ENCODE peak calls at places on chromosomes 6 and 20, in eight cellular contexts. U is stimulated activated naive B cell treated with anti-CD40 and anti-IgM and Interleukin-4, amounts not matched to agents 10 μg/mL and 1 μg/mL and 100 μg/mL, for 72 hours; T is DND-41; D is NCI-H187 treated with DMSO at 0.1 percent for 48 hours; C is brain microvascular endothelial cell; B is stimulated activated CD4-positive, alpha-beta T cell treated with anti-CD3 and anti-CD28 coated beads, TNF-alpha, amount 100 ng/mL, for 1 hour; Q is AG20443; K is AG08396. P is an unnamed sample.

GRCh38 chr6:21665101-21665435 is 71.5 kb downstream of the SOX4 start:
- DNase-seq in Q (peak), U (no peak), B (no peak), D (no peak), C (no peak), T (no peak), K (peak), P (no peak)

GRCh38 chr20:5172167-5172586 is 45.4 kb downstream of the CDS2 start:
- DNase-seq in B (no peak), T (no peak), D (no peak), C (no peak), K (no peak), U (no peak), Q (no peak), P (no peak)

GRCh38 chr6:154848580-154848979 is 115.4 kb downstream of the SCAF8 start:
- DNase-seq in K (no peak), U (no peak), T (no peak), Q (no peak), C (no peak), D (no peak), B (no peak), P (peak)

GRCh38 chr6:23526519-23526918 is 599.5 kb upstream of the NRSN1 start:
- DNase-seq in Q (no peak), T (no peak), U (no peak), D (no peak), B (no peak), C (peak), K (no peak), P (peak)

GRCh38 chr6:408599-409102 is 17.1 kb downstream of the IRF4 start:
- DNase-seq in T (no peak), C (peak), U (no peak), Q (peak), B (no peak), D (no peak), K (peak), P (peak)

GRCh38 chr6:12709116-12709515 is 7.5 kb upstream of the PHACTR1 start:
- DNase-seq in K (no peak), U (no peak), C (peak), Q (peak), D (no peak), B (no peak), T (no peak), P (no peak)

GRCh38 chr6:32867022-32867477 is 13.1 kb downstream of the PSMB9 start:
- DNase-seq in T (no peak), C (no peak), U (no peak), Q (no peak), B (no peak), K (no peak), D (no peak), P (no peak)

GRCh38 chr6:75396005-75396800 is 97.4 kb downstream of the FILIP1 start:
- DNase-seq in D (no peak), C (no peak), B (no peak), U (no peak), T (no peak), Q (no peak), K (no peak), P (no peak)

GRCh38 chr20:12987261-12987660 is 21.5 kb upstream of the SPTLC3 start:
- DNase-seq in U (no peak), T (no peak), Q (no peak), K (no peak), B (no peak), C (no peak), D (no peak), P (no peak)

GRCh38 chr20:47818996-47819609 is 33.8 kb upstream of the SULF2 start:
- DNase-seq in U (no peak), T (no peak), C (no peak), B (no peak), K (no peak), Q (no peak), D (no peak), P (no peak)

GRCh38 chr6:111589366-111589765 is 16.3 kb downstream of the TRAF3IP2 start:
- DNase-seq in K (peak), C (peak), D (no peak), Q (peak), U (no peak), B (no peak), T (no peak), P (no peak)

GRCh38 chr20:32480361-32481199 is 104.6 kb downstream of the NOL4L start:
- DNase-seq in U (no peak), Q (no peak), D (no peak), B (no peak), K (no peak), T (no peak), C (no peak), P (peak)

GRCh38 chr20:39019805-39020325 is 57.7 kb downstream of the DHX35 start:
- DNase-seq in Q (no peak), T (no peak), B (no peak), U (peak), D (no peak), C (no peak), K (no peak), P (no peak)

GRCh38 chr6:42783876-42784738 is 2.3 kb downstream of the BICRAL start:
- DNase-seq in T (no peak), K (no peak), B (no peak), Q (no peak), U (no peak), C (peak), D (no peak), P (no peak)

GRCh38 chr20:1509237-1509636 is 18.0 kb upstream of the SIRPB2 start:
- DNase-seq in K (peak), T (no peak), B (no peak), C (peak), D (no peak), U (no peak), Q (peak), P (peak)

GRCh38 chr6:136464874-136465273 is 85.3 kb downstream of the MAP7 start:
- DNase-seq in B (no peak), K (no peak), U (no peak), T (no peak), C (no peak), D (no peak), Q (no peak), P (peak)